ENCODE peak calls at places on chromosomes 5 and 9, in four cellular contexts. One of them, this sample, is unnamed.

GRCh38 chr9:93646640-93647178 is 70.3 kb downstream of the PHF2 start:
- DNase-seq in cardiac muscle cell: no peak
- DNase-seq in body of pancreas: no peak
- DNase-seq in Panc1: no peak
- DNase-seq in this sample: no peak

GRCh38 chr9:137534256-137535119 is 15.7 kb downstream of the PNPLA7 start:
- DNase-seq in cardiac muscle cell: peak; percentile 72
- DNase-seq in Panc1: no peak
- DNase-seq in body of pancreas: peak; percentile 81
- DNase-seq in this sample: peak; percentile 47

GRCh38 chr9:123678038-123678877 is 251.7 kb downstream of the DENND1A start:
- DNase-seq in cardiac muscle cell: peak; percentile 62
- DNase-seq in Panc1: no peak
- DNase-seq in body of pancreas: peak; percentile 57
- DNase-seq in this sample: no peak

GRCh38 chr9:34085581-34086500 is 37.2 kb upstream of the UBAP2 start:
- DNase-seq in cardiac muscle cell: no peak
- DNase-seq in Panc1: no peak
- DNase-seq in body of pancreas: no peak
- DNase-seq in this sample: no peak

GRCh38 chr5:149387081-149387611 is 8.1 kb upstream of the IL17B start:
- DNase-seq in Panc1: no peak
- DNase-seq in cardiac muscle cell: peak; percentile 62
- DNase-seq in body of pancreas: no peak
- DNase-seq in this sample: no peak

GRCh38 chr5:17061973-17062470 is 125.9 kb upstream of the MYO10 start:
- DNase-seq in body of pancreas: no peak
- DNase-seq in cardiac muscle cell: no peak
- DNase-seq in Panc1: no peak
- DNase-seq in this sample: peak; percentile 38

GRCh38 chr5:8663374-8663773 is 794.4 kb downstream of the MTRR start:
- DNase-seq in body of pancreas: no peak
- DNase-seq in cardiac muscle cell: no peak
- DNase-seq in Panc1: no peak
- DNase-seq in this sample: no peak

GRCh38 chr5:124438390-124439380 is 307.8 kb downstream of the ZNF608 start:
- DNase-seq in Panc1: no peak
- DNase-seq in cardiac muscle cell: no peak
- DNase-seq in body of pancreas: no peak
- DNase-seq in this sample: no peak

GRCh38 chr5:78760411-78761169 is 112.0 kb upstream of the LHFPL2 start:
- DNase-seq in Panc1: no peak
- DNase-seq in cardiac muscle cell: no peak
- DNase-seq in body of pancreas: no peak
- DNase-seq in this sample: no peak

GRCh38 chr5:79932510-79933504 is 58.3 kb downstream of the MTX3 start:
- DNase-seq in Panc1: no peak
- DNase-seq in body of pancreas: no peak
- DNase-seq in cardiac muscle cell: no peak
- DNase-seq in this sample: no peak

GRCh38 chr5:66829826-66830225 is 233.6 kb downstream of the MAST4 start:
- DNase-seq in cardiac muscle cell: no peak
- DNase-seq in Panc1: no peak
- DNase-seq in body of pancreas: no peak
- DNase-seq in this sample: no peak

GRCh38 chr5:74648835-74649286 is 8.3 kb upstream of the ENC1 start:
- DNase-seq in Panc1: no peak
- DNase-seq in body of pancreas: peak; percentile 48
- DNase-seq in cardiac muscle cell: peak; percentile 66
- DNase-seq in this sample: no peak

GRCh38 chr9:34956648-34957047 is 1.4 kb upstream of the PHF24 start:
- DNase-seq in cardiac muscle cell: no peak
- DNase-seq in Panc1: no peak
- DNase-seq in body of pancreas: no peak
- DNase-seq in this sample: no peak

GRCh38 chr9:135489188-135489918 is 9.8 kb downstream of the PPP1R26 start:
- DNase-seq in body of pancreas: no peak
- DNase-seq in cardiac muscle cell: no peak
- DNase-seq in Panc1: no peak
- DNase-seq in this sample: no peak

GRCh38 chr5:131628990-131629389 is 6.0 kb downstream of the RAPGEF6 start:
- DNase-seq in cardiac muscle cell: no peak
- DNase-seq in Panc1: no peak
- DNase-seq in body of pancreas: no peak
- DNase-seq in this sample: no peak

GRCh38 chr9:114893622-114894021 is 36.8 kb downstream of the TNFSF8 start:
- DNase-seq in Panc1: no peak
- DNase-seq in cardiac muscle cell: no peak
- DNase-seq in body of pancreas: no peak
- DNase-seq in this sample: no peak

GRCh38 chr5:173429489-173430150 is 101.4 kb upstream of the STC2 start:
- DNase-seq in body of pancreas: no peak
- DNase-seq in Panc1: no peak
- DNase-seq in cardiac muscle cell: no peak
- DNase-seq in this sample: no peak

GRCh38 chr5:127440831-127441230 is 76.6 kb upstream of the PRRC1 start:
- DNase-seq in Panc1: no peak
- DNase-seq in body of pancreas: no peak
- DNase-seq in cardiac muscle cell: no peak
- DNase-seq in this sample: no peak

GRCh38 chr9:133379153-133380086 is 3.3 kb downstream of the STKLD1 start:
- DNase-seq in body of pancreas: no peak
- DNase-seq in Panc1: no peak
- DNase-seq in cardiac muscle cell: no peak
- DNase-seq in this sample: no peak

GRCh38 chr9:124475158-124475867 is 25.1 kb downstream of the ADGRD2 start:
- DNase-seq in body of pancreas: no peak
- DNase-seq in Panc1: no peak
- DNase-seq in cardiac muscle cell: no peak
- DNase-seq in this sample: no peak

GRCh38 chr5:10632110-10632903 is 68.4 kb downstream of the ANKRD33B start:
- DNase-seq in Panc1: no peak
- DNase-seq in body of pancreas: peak; percentile 21
- DNase-seq in cardiac muscle cell: no peak
- DNase-seq in this sample: no peak

GRCh38 chr5:65924366-65925093 is 1.8 kb upstream of the ERBIN start:
- DNase-seq in body of pancreas: no peak
- DNase-seq in cardiac muscle cell: no peak
- DNase-seq in Panc1: no peak
- DNase-seq in this sample: no peak

GRCh38 chr5:78320461-78320860 is 26.0 kb upstream of the AP3B1 start:
- DNase-seq in cardiac muscle cell: peak; percentile 29
- DNase-seq in Panc1: no peak
- DNase-seq in body of pancreas: peak; percentile 28
- DNase-seq in this sample: no peak

GRCh38 chr5:174511711-174512253 is 212.6 kb upstream of the MSX2 start:
- DNase-seq in cardiac muscle cell: no peak
- DNase-seq in Panc1: no peak
- DNase-seq in body of pancreas: no peak
- DNase-seq in this sample: peak; percentile 64

GRCh38 chr9:91978739-91979414 is 28.8 kb upstream of the ROR2 start:
- DNase-seq in cardiac muscle cell: peak; percentile 56
- DNase-seq in Panc1: no peak
- DNase-seq in body of pancreas: peak; percentile 5
- DNase-seq in this sample: no peak

GRCh38 chr9:88460583-88461332 is 72.5 kb downstream of the SPIN1 start:
- DNase-seq in cardiac muscle cell: no peak
- DNase-seq in Panc1: no peak
- DNase-seq in body of pancreas: no peak
- DNase-seq in this sample: no peak

GRCh38 chr5:7047862-7048261 is 334.6 kb downstream of the TENT4A start:
- DNase-seq in body of pancreas: peak; percentile 86
- DNase-seq in Panc1: no peak
- DNase-seq in cardiac muscle cell: no peak
- DNase-seq in this sample: no peak

GRCh38 chr9:36401179-36401740 is 1.2 kb upstream of the RNF38 start:
- DNase-seq in Panc1: peak; percentile 54
- DNase-seq in body of pancreas: peak; percentile 82
- DNase-seq in cardiac muscle cell: peak; percentile 84
- DNase-seq in this sample: no peak

GRCh38 chr5:37661227-37661920 is 178.5 kb downstream of the GDNF start:
- DNase-seq in body of pancreas: no peak
- DNase-seq in Panc1: no peak
- DNase-seq in cardiac muscle cell: no peak
- DNase-seq in this sample: no peak

GRCh38 chr9:79604921-79605562 is 33.3 kb downstream of the TLE4 start:
- DNase-seq in Panc1: no peak
- DNase-seq in body of pancreas: no peak
- DNase-seq in cardiac muscle cell: no peak
- DNase-seq in this sample: no peak

GRCh38 chr5:21807953-21808352 is 1045.2 kb downstream of the CDH12 start:
- DNase-seq in Panc1: no peak
- DNase-seq in body of pancreas: no peak
- DNase-seq in cardiac muscle cell: no peak
- DNase-seq in this sample: no peak

GRCh38 chr9:81028504-81028903 is 660.8 kb downstream of the TLE1 start:
- DNase-seq in Panc1: peak; percentile 85
- DNase-seq in cardiac muscle cell: no peak
- DNase-seq in body of pancreas: no peak
- DNase-seq in this sample: no peak

GRCh38 chr9:113056191-113057106 is at the start of gene ZFP37:
- DNase-seq in cardiac muscle cell: peak; percentile 93
- DNase-seq in body of pancreas: peak; percentile 94
- DNase-seq in Panc1: peak; percentile 48
- DNase-seq in this sample: peak; percentile 87

DNA sequence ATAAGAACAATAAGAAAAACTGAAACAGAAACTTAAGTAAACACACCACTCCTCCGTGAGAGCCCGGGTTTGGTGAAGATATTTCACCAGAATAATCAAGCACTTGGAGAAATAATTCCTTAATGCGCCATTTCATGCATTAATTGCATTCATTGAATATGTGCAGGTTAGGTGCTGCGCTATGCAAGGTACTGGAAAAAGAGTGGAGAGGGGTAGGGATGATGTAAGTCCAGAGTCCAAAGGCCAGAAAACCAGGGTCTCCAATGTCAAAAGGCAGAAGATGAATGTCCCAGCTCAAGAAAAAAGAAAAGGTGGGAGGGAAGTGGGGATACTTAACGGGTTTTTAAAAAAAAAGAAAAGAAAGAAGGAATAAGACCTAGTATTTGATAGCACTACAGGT is 669 bp upstream of the ZFP37 start:
- DNase-seq in Panc1: no peak
- DNase-seq in body of pancreas: no peak
- DNase-seq in cardiac muscle cell: peak; percentile 0
- DNase-seq in this sample: no peak
- H3K9me3 ChIP-seq in Panc1: peaks cover 2% of the 10 kb centered on the region
- H3K9me3 ChIP-seq in body of pancreas: no peaks in the 10 kb centered on the region
- H3K9me3 ChIP-seq in cardiac muscle cell: peaks cover 2% of the 10 kb centered on the region
- H3K9me3 ChIP-seq in this sample: peaks cover 17% of the 10 kb centered on the region

GRCh38 chr9:129850821-129851540 is 15.7 kb downstream of the USP20 start:
- DNase-seq in body of pancreas: no peak
- DNase-seq in cardiac muscle cell: no peak
- DNase-seq in Panc1: no peak
- DNase-seq in this sample: no peak
- H3K36me3 ChIP-seq in body of pancreas: no peaks in the 10 kb centered on the region
- H3K36me3 ChIP-seq in cardiac muscle cell: peaks cover 18% of the 10 kb centered on the region
- H3K36me3 ChIP-seq in Panc1: no peaks in the 10 kb centered on the region
- H3K36me3 ChIP-seq in this sample: peaks cover 26% of the 10 kb centered on the region

GRCh38 chr5:115813719-115814118 is 2.7 kb downstream of the CDO1 start:
- DNase-seq in body of pancreas: no peak
- DNase-seq in Panc1: no peak
- DNase-seq in cardiac muscle cell: no peak
- DNase-seq in this sample: no peak

GRCh38 chr5:115816226-115817042 is at the start of gene CDO1:
- DNase-seq in body of pancreas: peak; percentile 38
- DNase-seq in cardiac muscle cell: peak; percentile 75
- DNase-seq in Panc1: no peak
- DNase-seq in this sample: no peak

GRCh38 chr5:115815006-115815692 is 1.3 kb downstream of the CDO1 start:
- DNase-seq in Panc1: no peak
- DNase-seq in body of pancreas: no peak
- DNase-seq in cardiac muscle cell: peak; percentile 15
- DNase-seq in this sample: no peak

GRCh38 chr5:115818821-115819220 is 2.4 kb upstream of the CDO1 start:
- DNase-seq in cardiac muscle cell: no peak
- DNase-seq in Panc1: no peak
- DNase-seq in body of pancreas: no peak
- DNase-seq in this sample: no peak

DNA sequence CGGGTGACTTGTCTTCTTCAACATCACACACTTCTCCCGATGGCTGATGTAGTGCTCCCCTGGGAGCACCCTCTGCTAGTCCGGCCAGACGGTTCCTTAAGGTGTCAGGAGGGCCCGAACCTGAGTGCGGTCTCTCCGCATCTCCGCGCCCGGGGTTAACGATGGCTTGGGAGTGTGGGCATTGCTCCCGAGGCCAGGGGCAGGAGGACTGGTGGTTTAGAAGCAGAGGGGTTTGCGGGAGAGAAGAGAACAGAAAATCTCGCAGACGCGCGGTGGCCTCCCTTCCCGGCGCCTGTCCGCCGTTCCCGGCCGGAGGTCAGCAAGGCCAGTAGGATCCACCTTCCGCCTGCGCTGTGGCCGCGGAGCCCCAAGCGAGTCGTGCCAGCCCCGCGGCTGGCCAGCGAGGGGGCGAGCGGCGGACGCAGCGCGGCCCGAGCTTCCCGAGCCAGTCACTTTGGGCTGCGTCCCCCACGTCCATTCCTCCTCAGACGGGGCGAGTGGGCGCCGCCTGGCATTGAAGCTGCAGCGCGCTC is 700 bp downstream of the CDO1 start:
- DNase-seq in Panc1: no peak
- DNase-seq in cardiac muscle cell: peak; percentile 55
- DNase-seq in body of pancreas: no peak
- DNase-seq in this sample: no peak
- H3K27ac ChIP-seq in Panc1: no peak overlapping the region
- H3K27ac ChIP-seq in cardiac muscle cell: no peak overlapping the region
- H3K27ac ChIP-seq in body of pancreas: no peak overlapping the region
- H3K27ac ChIP-seq in this sample: peak overlapping the region; percentile 26

DNA sequence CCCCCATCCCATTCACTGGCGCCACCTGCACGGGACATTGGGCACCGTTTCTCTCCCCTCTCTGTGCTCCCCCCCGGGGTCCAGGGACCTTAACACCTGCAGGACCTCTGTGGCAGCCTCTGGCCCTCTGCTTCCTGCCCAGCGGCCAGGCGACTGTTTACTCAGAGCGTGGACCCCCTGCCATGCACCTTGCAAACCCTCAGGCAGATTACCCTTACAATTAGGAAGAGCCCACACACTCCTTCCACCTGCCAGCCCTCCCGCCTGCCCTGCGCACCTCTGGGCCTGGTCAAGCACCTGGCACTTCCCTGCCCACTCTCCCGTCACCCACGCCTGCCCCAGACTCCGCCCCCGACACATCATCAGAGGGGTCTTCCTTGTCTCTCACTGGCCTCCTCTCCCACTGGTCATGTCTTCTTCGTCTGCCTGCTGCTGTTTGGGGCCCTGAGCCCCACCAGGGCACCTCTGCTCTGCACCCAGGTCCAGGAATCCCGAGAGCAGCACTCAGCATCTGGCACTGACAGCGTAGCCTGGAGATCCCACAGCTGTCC is 281.3 kb upstream of the IRX4 start:
- DNase-seq in body of pancreas: no peak
- DNase-seq in Panc1: no peak
- DNase-seq in cardiac muscle cell: no peak
- DNase-seq in this sample: no peak
- H3K9me3 ChIP-seq in body of pancreas: no peaks in the 10 kb centered on the region
- H3K9me3 ChIP-seq in Panc1: no peaks in the 10 kb centered on the region
- H3K9me3 ChIP-seq in cardiac muscle cell: no peaks in the 10 kb centered on the region
- H3K9me3 ChIP-seq in this sample: peaks cover 4% of the 10 kb centered on the region

This sample was measured in lung.